ENCODE peak calls at places on chromosome 2, in ten cellular contexts. K is coronary artery, P is colonic mucosa, E is hepatocyte, F is A549, N is stomach, O is fibroblast of lung, I is psoas muscle, J is ovary, A is sigmoid colon. W is an unnamed sample.

GRCh38 chr2:23381498-23381897 is 3.5 kb upstream of the KLHL29 start:
- DNase-seq in O (no peak), F (no peak), N (no peak), E (no peak), K (no peak), A (no peak), I (no peak), J (no peak), P (no peak), W (no peak)

GRCh38 chr2:205245652-205246051 is 436.6 kb upstream of the NRP2 start:
- DNase-seq in A (no peak), P (no peak), K (no peak), F (no peak), N (no peak), E (no peak), I (no peak), O (peak; percentile 86), J (no peak), W (no peak)

GRCh38 chr2:138272524-138273210 is 228.9 kb upstream of the SPOPL start:
- DNase-seq in J (no peak), P (no peak), A (no peak), F (no peak), E (no peak), N (no peak), K (no peak), I (no peak), O (peak; percentile 5), W (no peak)

GRCh38 chr2:86768189-86768949 is 22.3 kb downstream of the CD8A start:
- DNase-seq in O (no peak), K (no peak), N (no peak), P (no peak), A (no peak), I (no peak), E (no peak), F (no peak), J (no peak), W (no peak)

GRCh38 chr2:163641986-163642385 is 93.8 kb downstream of the FIGN start:
- DNase-seq in P (no peak), A (no peak), N (no peak), K (no peak), O (peak; percentile 50), F (no peak), I (no peak), E (no peak), J (no peak), W (no peak)

GRCh38 chr2:195612515-195613495 is 44.2 kb upstream of the SLC39A10 start:
- DNase-seq in I (no peak), O (peak; percentile 94), P (no peak), K (no peak), J (no peak), E (peak; percentile 71), A (no peak), N (no peak), F (peak; percentile 61), W (peak; percentile 41)

GRCh38 chr2:7738596-7738995 is 821.4 kb downstream of the RNF144A start:
- DNase-seq in J (no peak), I (no peak), K (no peak), N (no peak), O (peak; percentile 17), F (no peak), E (no peak), A (no peak), P (no peak), W (no peak)

GRCh38 chr2:27506587-27506986 is 9.9 kb downstream of the GCKR start:
- DNase-seq in E (no peak), P (no peak), I (no peak), K (no peak), J (no peak), N (no peak), O (no peak), A (no peak), F (no peak), W (no peak)

GRCh38 chr2:96345403-96345802 is 9.8 kb downstream of the NCAPH start:
- DNase-seq in E (no peak), J (no peak), K (no peak), A (no peak), O (no peak), F (peak; percentile 21), N (no peak), P (no peak), I (no peak), W (no peak)
- TF ChIP-seq CTCF in E (peak; percentile 12), J (no peak), K (no peak), A (no peak), O (peak; percentile 12), F (no peak), N (no peak), P (no peak), I (peak; percentile 13), W (no peak)

GRCh38 chr2:101309211-101309700 is 755 bp upstream of the RNF149 start:
- DNase-seq in A (no peak), E (no peak), J (no peak), P (no peak), K (no peak), I (no peak), F (no peak), O (no peak), N (no peak), W (no peak)

GRCh38 chr2:101307950-101308431 is 510 bp downstream of the RNF149 start:
- DNase-seq in A (peak; percentile 70), N (no peak), O (no peak), I (peak; percentile 63), J (no peak), K (no peak), P (peak; percentile 39), F (peak; percentile 15), E (peak; percentile 48), W (no peak)

GRCh38 chr2:101307503-101307902 is 998 bp downstream of the RNF149 start:
- DNase-seq in O (no peak), J (no peak), I (no peak), F (no peak), N (no peak), E (no peak), A (no peak), P (no peak), K (no peak), W (peak; percentile 28)

GRCh38 chr2:101310591-101311389 is 2.3 kb upstream of the RNF149 start:
- DNase-seq in E (no peak), J (no peak), N (no peak), A (no peak), F (no peak), P (no peak), K (no peak), I (no peak), O (no peak), W (no peak)

DNA sequence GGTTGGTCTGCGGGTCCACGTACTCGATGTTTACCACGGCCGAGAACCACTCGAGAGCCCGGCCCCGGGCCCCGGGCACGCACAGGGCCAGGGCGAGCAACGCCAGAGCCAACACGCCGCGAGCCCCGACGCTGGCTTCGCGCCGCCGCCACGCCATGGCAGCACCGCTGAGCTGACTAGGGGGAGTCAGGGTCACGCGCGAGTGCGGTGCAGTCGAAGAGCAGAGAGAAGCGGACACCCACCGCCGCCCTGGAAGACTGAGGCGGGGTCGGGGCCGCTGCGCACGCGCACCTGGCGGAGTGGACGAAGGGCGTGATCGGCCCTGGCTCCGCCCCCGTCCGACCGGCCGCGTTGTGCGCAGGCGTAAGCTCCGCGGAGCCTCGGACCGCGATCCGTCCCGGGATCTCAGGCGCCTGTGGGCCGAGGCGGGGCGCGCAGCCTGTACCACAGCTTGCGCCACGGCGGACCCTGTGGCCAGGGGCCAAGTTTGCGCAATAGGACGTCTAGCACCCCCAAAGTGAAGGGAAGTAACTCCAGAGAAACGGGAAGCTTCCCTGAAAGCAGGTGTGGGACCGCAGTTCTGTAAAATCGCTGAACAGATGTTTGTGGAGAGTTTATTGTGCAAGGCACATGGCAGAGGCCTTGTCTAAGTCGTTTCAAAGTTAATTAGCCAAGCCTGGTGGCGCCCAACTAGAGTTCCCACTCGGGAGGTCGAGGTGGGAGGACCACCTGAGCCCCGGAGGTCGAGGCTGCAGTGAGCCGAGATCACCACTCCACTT is at the start of gene RNF149:
- DNase-seq in J (peak; percentile 97), E (peak; percentile 97), I (peak; percentile 96), K (peak; percentile 93), A (peak; percentile 96), O (peak; percentile 82), F (peak; percentile 91), N (peak; percentile 95), P (peak; percentile 95), W (peak; percentile 90)
- TF ChIP-seq CTCF in J (peak; percentile 52), E (no peak), I (no peak), K (no peak), A (no peak), O (no peak), F (no peak), N (no peak), P (no peak), W (no peak)

GRCh38 chr2:68710336-68710735 is 24.3 kb upstream of the ARHGAP25 start:
- DNase-seq in J (no peak), A (no peak), I (no peak), E (peak; percentile 28), P (no peak), F (no peak), O (peak; percentile 50), N (no peak), K (no peak), W (no peak)

GRCh38 chr2:68708629-68709028 is 26.0 kb upstream of the ARHGAP25 start:
- DNase-seq in O (no peak), E (no peak), A (no peak), P (no peak), N (no peak), J (no peak), K (no peak), I (no peak), F (no peak), W (no peak)

GRCh38 chr2:68706637-68707036 is 28.0 kb upstream of the ARHGAP25 start:
- DNase-seq in O (no peak), N (no peak), F (no peak), A (no peak), E (no peak), P (no peak), K (no peak), I (no peak), J (no peak), W (no peak)

GRCh38 chr2:68710756-68711155 is 23.9 kb upstream of the ARHGAP25 start:
- DNase-seq in J (no peak), O (no peak), P (no peak), N (no peak), A (no peak), K (no peak), F (no peak), I (no peak), E (no peak), W (no peak)

DNA sequence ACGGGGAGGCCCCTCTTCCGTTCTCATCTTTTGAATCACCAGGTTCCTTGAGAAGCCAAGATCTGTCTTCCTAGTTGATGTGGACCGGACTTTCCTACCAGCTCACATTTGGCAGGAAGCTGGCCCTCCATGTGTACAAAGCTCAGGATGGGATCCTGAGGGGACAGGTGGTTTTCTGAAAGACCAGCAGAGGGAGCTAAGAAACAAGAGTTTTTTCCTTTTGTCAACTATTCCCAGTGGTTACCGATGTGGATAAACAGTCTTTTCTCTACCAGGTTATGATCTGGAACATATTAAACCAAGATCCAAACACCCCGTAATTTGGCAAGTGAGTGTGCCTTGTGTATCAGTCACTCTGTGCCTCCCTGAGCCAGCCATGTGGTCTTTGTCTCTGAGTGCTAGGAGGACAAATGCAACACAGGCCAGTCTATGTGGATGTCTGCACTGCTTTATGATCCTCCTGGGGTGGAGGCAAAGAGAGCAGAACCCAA is 25.1 kb upstream of the ARHGAP25 start:
- DNase-seq in E (peak; percentile 68), K (no peak), A (no peak), O (peak; percentile 41), I (no peak), N (no peak), F (peak; percentile 70), P (no peak), J (no peak), W (peak; percentile 60)
- TF ChIP-seq CTCF in E (peak; percentile 70), K (peak; percentile 59), A (no peak), O (peak; percentile 69), I (peak; percentile 52), N (peak; percentile 59), F (peak; percentile 89), P (peak; percentile 69), J (peak; percentile 34), W (peak; percentile 66)

GRCh38 chr2:176812376-176812775 is 400.2 kb upstream of the HNRNPA3 start:
- DNase-seq in J (no peak), K (no peak), O (no peak), F (no peak), E (no peak), P (no peak), A (no peak), I (no peak), N (no peak), W (no peak)

GRCh38 chr2:176817061-176817565 is 395.5 kb upstream of the HNRNPA3 start:
- DNase-seq in P (no peak), A (no peak), E (peak; percentile 53), F (peak; percentile 3), O (no peak), I (no peak), K (no peak), N (no peak), J (no peak), W (peak; percentile 14)

GRCh38 chr2:176813526-176814179 is 398.9 kb upstream of the HNRNPA3 start:
- DNase-seq in K (no peak), P (no peak), O (no peak), F (no peak), N (no peak), J (no peak), I (no peak), E (peak; percentile 39), A (no peak), W (no peak)

GRCh38 chr2:176814274-176814673 is 398.3 kb upstream of the HNRNPA3 start:
- DNase-seq in O (no peak), K (no peak), N (no peak), J (no peak), A (no peak), P (no peak), F (no peak), I (no peak), E (peak; percentile 25), W (no peak)

DNA sequence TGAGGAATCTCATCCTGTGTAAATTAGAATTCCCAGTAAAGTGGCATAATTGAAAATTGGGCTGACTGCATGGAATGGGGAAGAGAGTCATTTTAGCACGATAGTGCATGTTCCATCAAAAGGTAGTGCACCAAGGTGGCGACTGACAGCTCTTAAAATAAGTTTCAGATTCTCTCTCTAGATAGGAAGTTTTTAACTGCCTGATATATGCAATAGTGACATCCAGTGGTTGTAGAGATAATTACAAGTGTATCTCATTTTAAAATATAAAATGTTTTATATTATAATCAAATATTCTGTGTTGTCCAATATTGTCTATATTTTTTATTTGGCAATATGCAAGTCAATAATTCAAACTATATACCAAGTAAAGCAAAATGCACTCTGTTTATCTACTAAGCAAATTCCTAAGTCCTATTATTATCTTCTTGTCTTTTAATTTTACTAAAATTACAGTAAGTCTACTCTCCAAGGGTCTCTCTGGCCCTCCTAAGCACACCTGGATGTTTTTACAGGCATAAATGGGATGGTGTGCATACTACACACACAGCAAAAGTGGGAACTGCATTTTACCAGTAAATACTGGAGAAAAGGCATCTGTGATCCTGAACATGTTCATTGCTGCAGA is 397.7 kb upstream of the HNRNPA3 start:
- DNase-seq in A (no peak), J (no peak), O (peak; percentile 6), K (no peak), N (no peak), F (peak; percentile 37), P (no peak), I (no peak), E (peak; percentile 50), W (peak; percentile 38)
- TF ChIP-seq CTCF in A (no peak), J (peak; percentile 35), O (peak; percentile 49), K (peak; percentile 44), N (no peak), F (peak; percentile 59), P (peak; percentile 43), I (peak; percentile 78), E (peak; percentile 68), W (peak; percentile 59)